ENCODE peak calls at places on chromosomes 6 and 20, in four cellular contexts. W is body of pancreas, H is IMR-90, L is Peyer's patch. V is an unnamed sample.
A peak's percentile ranks its signal among the peaks of the same experiment; 100 is the strongest.

GRCh38 chr6:125099211-125100017 is 54.2 kb upstream of the TPD52L1 start:
- DNase-seq in W (peak; percentile 35), H (peak; percentile 50), L (peak; percentile 64), V (no peak)

GRCh38 chr6:159169193-159169555 is at the start of gene FNDC1:
- DNase-seq in W (no peak), H (no peak), L (no peak), V (no peak)

GRCh38 chr6:16511723-16512584 is 249.3 kb downstream of the ATXN1 start:
- DNase-seq in W (peak; percentile 39), H (no peak), L (no peak), V (peak; percentile 58)

GRCh38 chr20:50322703-50323131 is 132.1 kb downstream of the CEBPB start:
- DNase-seq in W (no peak), H (no peak), L (no peak), V (no peak)

GRCh38 chr6:39200498-39201020 is 28.7 kb downstream of the KCNK5 start:
- DNase-seq in W (no peak), H (no peak), L (peak; percentile 37), V (no peak)

GRCh38 chr6:120005292-120005976 is 655.9 kb upstream of the MAN1A1 start:
- DNase-seq in W (no peak), H (no peak), L (no peak), V (no peak)

GRCh38 chr6:101543796-101544195 is 150.3 kb downstream of the GRIK2 start:
- DNase-seq in W (no peak), H (no peak), L (no peak), V (no peak)

GRCh38 chr6:117687725-117688124 is 12.5 kb downstream of the NUS1 start:
- DNase-seq in W (no peak), H (no peak), L (no peak), V (no peak)

GRCh38 chr6:166620478-166621113 is 6.5 kb downstream of the RPS6KA2 start:
- DNase-seq in W (no peak), H (no peak), L (no peak), V (no peak)

GRCh38 chr20:3101737-3102574 is 17.4 kb upstream of the AVP start:
- DNase-seq in W (no peak), H (no peak), L (no peak), V (no peak)

DNA sequence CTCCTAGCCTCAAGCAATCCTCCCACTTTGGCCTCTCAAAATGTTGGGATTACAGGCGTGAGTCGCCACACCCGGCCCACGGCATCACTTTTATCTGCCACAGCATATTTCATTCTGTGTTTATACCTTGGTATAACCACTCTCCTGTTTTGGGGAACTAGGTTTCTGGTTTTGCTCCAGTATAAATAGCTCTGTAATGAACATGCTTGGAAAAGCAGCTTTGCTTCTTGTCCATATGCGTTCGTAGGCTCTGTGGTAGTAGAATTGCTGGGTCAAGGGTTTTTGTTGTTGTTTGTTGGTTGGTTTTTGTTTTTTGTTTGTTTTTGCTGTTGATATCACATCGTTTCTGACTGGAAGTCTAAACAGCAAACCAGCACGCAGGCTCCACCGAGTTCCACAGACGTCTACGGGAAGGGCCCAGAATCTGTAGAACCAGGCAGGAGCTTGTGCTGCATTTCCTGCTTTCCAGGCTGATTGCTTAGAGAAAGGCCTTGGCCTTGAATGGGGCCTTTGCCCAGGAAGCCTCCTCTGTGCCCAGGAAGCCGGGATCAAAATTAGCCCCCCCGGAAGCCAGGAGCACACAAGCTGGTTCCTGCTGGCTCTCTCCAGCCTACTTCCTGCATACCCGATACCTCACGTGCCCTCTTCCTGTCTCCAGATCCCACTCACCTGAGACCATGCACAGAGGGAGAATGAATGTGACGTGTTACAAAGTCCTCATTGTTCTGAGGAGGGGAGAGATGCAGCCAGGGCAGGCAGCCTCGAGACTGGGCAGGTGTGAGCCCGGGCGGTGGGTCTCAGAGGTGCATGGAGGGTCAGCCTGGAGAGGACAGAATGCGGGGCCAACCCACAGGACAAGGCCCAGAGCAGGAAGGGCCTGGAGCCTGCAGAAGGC is 34.7 kb downstream of the AAR2 start:
- DNase-seq in W (no peak), H (no peak), L (no peak), V (no peak)
- TF ChIP-seq CTCF in W (no peak), H (no peak), L (no peak), V (no peak)

GRCh38 chr6:170271771-170272314 is 19.0 kb downstream of the DLL1 start:
- DNase-seq in W (peak; percentile 91), H (no peak), L (no peak), V (peak; percentile 91)
- H3K4me3 ChIP-seq in W (peak overlapping the region; percentile 4), H (no peak overlapping the region), L (no peak overlapping the region), V (peak overlapping the region; percentile 23)

GRCh38 chr20:22452442-22453011 is 131.8 kb downstream of the FOXA2 start:
- DNase-seq in W (no peak), H (no peak), L (no peak), V (no peak)

GRCh38 chr20:22450540-22450939 is 133.8 kb downstream of the FOXA2 start:
- DNase-seq in W (no peak), H (no peak), L (no peak), V (no peak)

GRCh38 chr20:22455259-22455658 is 129.1 kb downstream of the FOXA2 start:
- DNase-seq in W (no peak), H (no peak), L (no peak), V (no peak)

GRCh38 chr20:22456109-22456508 is 128.3 kb downstream of the FOXA2 start:
- DNase-seq in W (no peak), H (no peak), L (no peak), V (no peak)

DNA sequence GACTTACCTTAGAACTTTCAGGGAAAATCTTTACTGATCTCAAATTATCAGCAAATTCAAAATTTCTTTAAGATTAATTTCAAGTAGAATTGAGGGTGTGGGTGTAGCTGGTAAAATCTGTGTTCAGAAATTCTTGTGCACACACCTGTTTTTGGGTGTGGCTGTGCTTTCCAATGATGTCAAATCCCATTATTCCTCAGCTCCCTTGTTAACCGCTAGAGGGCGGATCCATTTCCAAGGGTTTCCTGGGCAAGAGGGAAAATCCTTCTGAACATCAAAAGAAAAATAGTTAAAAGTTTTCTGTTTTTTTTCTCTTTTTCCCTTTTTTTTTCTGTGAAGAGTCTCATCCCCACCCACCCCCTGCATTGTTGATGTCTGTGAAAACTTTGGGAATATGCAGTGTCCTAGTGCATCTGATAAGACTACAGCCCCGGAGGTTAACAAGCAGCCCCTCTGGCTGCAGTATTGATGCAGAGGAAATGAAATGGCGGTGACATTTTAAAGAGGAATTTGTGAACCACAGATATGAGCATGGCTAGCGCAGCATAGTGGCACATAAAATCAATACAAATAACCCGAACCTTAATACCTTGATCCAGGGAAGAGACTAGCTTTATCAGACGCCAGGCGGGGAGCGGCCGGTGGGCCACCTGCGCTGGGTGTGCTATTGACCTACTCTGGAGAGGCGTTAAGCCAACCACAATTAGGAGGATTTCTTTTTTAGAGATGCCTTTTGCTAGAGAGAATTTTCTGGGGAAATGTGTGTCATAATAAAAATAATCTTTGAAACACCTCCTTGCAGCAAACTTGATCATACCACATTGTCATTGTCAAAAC is 130.9 kb downstream of the FOXA2 start:
- DNase-seq in W (peak; percentile 46), H (no peak), L (no peak), V (no peak)
- TF ChIP-seq CTCF in W (peak; percentile 82), H (peak; percentile 42), L (no peak), V (no peak)

GRCh38 chr6:104862456-104862855 is 2.7 kb upstream of the HACE1 start:
- DNase-seq in W (no peak), H (peak; percentile 96), L (no peak), V (no peak)

GRCh38 chr6:104855507-104855906 is 4.2 kb downstream of the HACE1 start:
- DNase-seq in W (no peak), H (peak; percentile 52), L (no peak), V (no peak)

GRCh38 chr6:104859225-104860146 is at the start of gene HACE1:
- DNase-seq in W (peak; percentile 86), H (peak; percentile 83), L (peak; percentile 89), V (peak; percentile 48)

GRCh38 chr6:104860221-104860620 is 502 bp upstream of the HACE1 start:
- DNase-seq in W (no peak), H (no peak), L (no peak), V (no peak)
- H3K4me3 ChIP-seq in W (peak overlapping the region; percentile 93), H (no peak overlapping the region), L (peak overlapping the region; percentile 75), V (peak overlapping the region; percentile 80)

DNA sequence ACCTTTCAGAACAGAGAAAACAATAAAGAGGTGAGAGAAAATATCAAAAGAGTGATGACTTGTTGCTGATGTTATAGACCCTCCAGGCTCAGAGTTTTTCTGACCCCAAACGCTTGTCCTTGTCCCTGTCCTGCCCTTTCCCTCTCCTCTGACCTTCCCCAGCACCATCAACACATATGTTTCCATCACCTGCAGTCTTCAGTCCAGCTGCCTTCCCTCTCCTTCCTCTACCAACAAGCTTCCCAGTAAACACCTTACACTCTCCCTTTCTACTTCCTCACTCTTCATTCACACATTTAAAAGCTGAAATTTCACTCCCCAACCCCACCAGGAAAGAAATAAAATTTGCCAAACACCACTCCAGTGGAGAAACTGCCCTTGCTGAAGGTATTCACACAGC is 25.4 kb upstream of the AFDN start:
- DNase-seq in W (no peak), H (no peak), L (no peak), V (no peak)
- TF ChIP-seq CTCF in W (no peak), H (no peak), L (no peak), V (no peak)

GRCh38 chr6:62612526-62612925 is 326.5 kb upstream of the KHDRBS2 start:
- DNase-seq in W (no peak), H (no peak), L (no peak), V (no peak)

GRCh38 chr6:62614442-62614841 is 328.4 kb upstream of the KHDRBS2 start:
- DNase-seq in W (no peak), H (no peak), L (no peak), V (no peak)

GRCh38 chr6:62615366-62616015 is 329.5 kb upstream of the KHDRBS2 start:
- DNase-seq in W (no peak), H (no peak), L (no peak), V (no peak)

GRCh38 chr6:62613920-62614319 is 327.9 kb upstream of the KHDRBS2 start:
- DNase-seq in W (no peak), H (no peak), L (no peak), V (no peak)
- H3K4me3 ChIP-seq in W (no peak overlapping the region), H (no peak overlapping the region), L (no peak overlapping the region), V (no peak overlapping the region)